ENCODE peak calls at places on chromosomes 7 and 10, in six cellular contexts. One of them, this sample, is unnamed.

GRCh38 chr10:130999376-131000202 is 311.9 kb downstream of the TCERG1L start:
- DNase-seq in AML-193: no peak
- DNase-seq in nephron progenitor cell: no peak
- DNase-seq in head of caudate nucleus: no peak
- DNase-seq in astrocyte of the cerebellum: no peak
- DNase-seq in HFF-Myc: no peak
- DNase-seq in this sample: no peak

GRCh38 chr10:98423691-98424120 is 8.7 kb upstream of the PYROXD2 start:
- DNase-seq in head of caudate nucleus: no peak
- DNase-seq in nephron progenitor cell: peak
- DNase-seq in astrocyte of the cerebellum: no peak
- DNase-seq in HFF-Myc: no peak
- DNase-seq in AML-193: no peak
- DNase-seq in this sample: no peak

GRCh38 chr7:90192876-90193765 is 18.4 kb upstream of the STEAP2 start:
- DNase-seq in HFF-Myc: no peak
- DNase-seq in astrocyte of the cerebellum: no peak
- DNase-seq in AML-193: no peak
- DNase-seq in head of caudate nucleus: no peak
- DNase-seq in nephron progenitor cell: no peak
- DNase-seq in this sample: no peak

GRCh38 chr10:13816195-13816926 is 229.6 kb downstream of the PRPF18 start:
- DNase-seq in astrocyte of the cerebellum: peak
- DNase-seq in head of caudate nucleus: peak
- DNase-seq in HFF-Myc: peak
- DNase-seq in nephron progenitor cell: no peak
- DNase-seq in AML-193: no peak
- DNase-seq in this sample: no peak

GRCh38 chr7:69467826-69468225 is 130.4 kb upstream of the AUTS2 start:
- DNase-seq in AML-193: no peak
- DNase-seq in HFF-Myc: no peak
- DNase-seq in head of caudate nucleus: no peak
- DNase-seq in nephron progenitor cell: no peak
- DNase-seq in astrocyte of the cerebellum: no peak
- DNase-seq in this sample: no peak

GRCh38 chr10:44393834-44394547 is 9.1 kb upstream of the CXCL12 start:
- DNase-seq in nephron progenitor cell: no peak
- DNase-seq in AML-193: no peak
- DNase-seq in astrocyte of the cerebellum: no peak
- DNase-seq in HFF-Myc: no peak
- DNase-seq in head of caudate nucleus: no peak
- DNase-seq in this sample: no peak

GRCh38 chr7:138603549-138604324 is 97.4 kb downstream of the SVOPL start:
- DNase-seq in nephron progenitor cell: no peak
- DNase-seq in astrocyte of the cerebellum: no peak
- DNase-seq in AML-193: no peak
- DNase-seq in head of caudate nucleus: no peak
- DNase-seq in HFF-Myc: no peak
- DNase-seq in this sample: no peak

GRCh38 chr7:143910473-143911248 is 8.7 kb upstream of the TCAF1 start:
- DNase-seq in head of caudate nucleus: no peak
- DNase-seq in HFF-Myc: no peak
- DNase-seq in AML-193: no peak
- DNase-seq in nephron progenitor cell: no peak
- DNase-seq in astrocyte of the cerebellum: no peak
- DNase-seq in this sample: no peak

GRCh38 chr7:143331179-143331825 is 15.4 kb downstream of the CLCN1 start:
- DNase-seq in head of caudate nucleus: no peak
- DNase-seq in nephron progenitor cell: no peak
- DNase-seq in HFF-Myc: peak
- DNase-seq in astrocyte of the cerebellum: peak
- DNase-seq in AML-193: no peak
- DNase-seq in this sample: peak